ENCODE peak calls at places on chromosomes 2 and 18, in four cellular contexts. V is NCI-H1092, O is iPS DF 19.7, H is globus pallidus. P is an unnamed sample.

GRCh38 chr2:185990861-185991525 is 252.4 kb downstream of the FSIP2 start:
- DNase-seq in V (no peak), H (no peak), O (no peak), P (no peak)

GRCh38 chr2:37775908-37776250 is 104.4 kb upstream of the CDC42EP3 start:
- DNase-seq in V (no peak), O (no peak), H (no peak), P (no peak)

GRCh38 chr2:164625378-164625971 is 4.2 kb upstream of the GRB14 start:
- DNase-seq in O (no peak), H (no peak), V (no peak), P (no peak)

GRCh38 chr2:218003265-218003950 is 613 bp upstream of the TNS1 start:
- DNase-seq in V (no peak), O (no peak), H (no peak), P (no peak)

GRCh38 chr2:134206573-134206972 is 47.3 kb upstream of the MGAT5 start:
- DNase-seq in O (no peak), V (no peak), H (no peak), P (no peak)

GRCh38 chr18:79856119-79857080 is 58.7 kb downstream of the KCNG2 start:
- DNase-seq in H (no peak), V (peak), O (peak), P (peak)

GRCh38 chr2:167190053-167190452 is 301.8 kb downstream of the XIRP2 start:
- DNase-seq in V (peak), H (no peak), O (no peak), P (no peak)

GRCh38 chr2:168541887-168542286 is 85.8 kb downstream of the CERS6 start:
- DNase-seq in H (no peak), V (no peak), O (no peak), P (no peak)

GRCh38 chr18:49734836-49735235 is 78.5 kb downstream of the ACAA2 start:
- DNase-seq in H (peak), V (no peak), O (no peak), P (no peak)

GRCh38 chr2:204239756-204240155 is 303.2 kb downstream of the ICOS start:
- DNase-seq in H (no peak), V (no peak), O (no peak), P (peak)

GRCh38 chr2:219702796-219703545 is 75.5 kb downstream of the SLC4A3 start:
- DNase-seq in O (no peak), H (no peak), V (no peak), P (no peak)

GRCh38 chr2:119426801-119427395 is 4.8 kb upstream of the TMEM37 start:
- DNase-seq in H (no peak), V (no peak), O (no peak), P (no peak)

GRCh38 chr2:169693344-169693743 is 861 bp downstream of the CFAP210 start:
- DNase-seq in V (no peak), O (no peak), H (peak), P (no peak)

GRCh38 chr18:48475635-48476549 is 62.9 kb upstream of the CTIF start:
- DNase-seq in V (peak), O (peak), H (peak), P (peak)

GRCh38 chr2:143475131-143475784 is 346.0 kb downstream of the ARHGAP15 start:
- DNase-seq in O (no peak), H (no peak), V (no peak), P (no peak)

GRCh38 chr2:10132596-10132995 is 10.1 kb downstream of the RRM2 start:
- DNase-seq in O (no peak), V (no peak), H (no peak), P (no peak)

GRCh38 chr2:113206251-113206650 is 32.5 kb downstream of the PSD4 start:
- DNase-seq in O (no peak), V (no peak), H (no peak), P (no peak)

GRCh38 chr2:213188971-213189899 is 37.8 kb upstream of the IKZF2 start:
- DNase-seq in V (no peak), O (peak), H (peak), P (no peak)

GRCh38 chr2:105383456-105383855 is 15.4 kb downstream of the FHL2 start:
- DNase-seq in V (no peak), O (no peak), H (peak), P (no peak)

GRCh38 chr2:235330775-235331438 is 162.9 kb upstream of the AGAP1 start:
- DNase-seq in O (no peak), V (no peak), H (no peak), P (no peak)

GRCh38 chr18:44895176-44895798 is 214.6 kb downstream of the SETBP1 start:
- DNase-seq in V (no peak), H (peak), O (no peak), P (peak)

GRCh38 chr2:140734992-140735391 is 1395.8 kb downstream of the LRP1B start:
- DNase-seq in H (no peak), O (no peak), V (no peak), P (no peak)

GRCh38 chr18:80241919-80242777 is 5.2 kb downstream of the PARD6G start:
- DNase-seq in H (no peak), V (no peak), O (no peak), P (no peak)

GRCh38 chr18:22346342-22346967 is 71.3 kb downstream of the CTAGE1 start:
- DNase-seq in V (no peak), H (no peak), O (no peak), P (no peak)